ENCODE peak calls at places on chromosomes 5 and 9, in four cellular contexts. One of them, this sample, is unnamed.

GRCh38 chr5:77285442-77285841 is 75.0 kb downstream of the PDE8B start:
- DNase-seq in small intestine: no peak
- DNase-seq in KBM-7: no peak
- DNase-seq in HEK293T: no peak
- DNase-seq in this sample: no peak

GRCh38 chr9:123318961-123319421 is 37.0 kb upstream of the CRB2 start:
- DNase-seq in small intestine: no peak
- DNase-seq in KBM-7: no peak
- DNase-seq in HEK293T: no peak
- DNase-seq in this sample: no peak

GRCh38 chr5:108749130-108749861 is 1.6 kb downstream of the FER start:
- DNase-seq in small intestine: peak; percentile 15
- DNase-seq in KBM-7: peak; percentile 47
- DNase-seq in HEK293T: peak; percentile 69
- DNase-seq in this sample: peak; percentile 63

GRCh38 chr5:141879941-141880738 is 1.9 kb upstream of the PCDH1 start:
- DNase-seq in small intestine: no peak
- DNase-seq in KBM-7: no peak
- DNase-seq in HEK293T: no peak
- DNase-seq in this sample: no peak

GRCh38 chr5:181190711-181191525 is 14.1 kb downstream of the TRIM7 start:
- DNase-seq in small intestine: peak; percentile 53
- DNase-seq in KBM-7: no peak
- DNase-seq in HEK293T: no peak
- DNase-seq in this sample: no peak

GRCh38 chr9:34659592-34660253 is 2.7 kb downstream of the CCL27 start:
- DNase-seq in small intestine: peak; percentile 57
- DNase-seq in KBM-7: no peak
- DNase-seq in HEK293T: no peak
- DNase-seq in this sample: no peak

GRCh38 chr5:175695161-175696126 is 37.6 kb downstream of the HRH2 start:
- DNase-seq in small intestine: no peak
- DNase-seq in KBM-7: no peak
- DNase-seq in HEK293T: no peak
- DNase-seq in this sample: no peak

GRCh38 chr5:128669803-128670202 is 131.8 kb upstream of the FBN2 start:
- DNase-seq in small intestine: no peak
- DNase-seq in KBM-7: no peak
- DNase-seq in HEK293T: no peak
- DNase-seq in this sample: no peak

GRCh38 chr5:455806-456205 is 12.8 kb downstream of the EXOC3 start:
- DNase-seq in small intestine: no peak
- DNase-seq in KBM-7: no peak
- DNase-seq in HEK293T: no peak
- DNase-seq in this sample: no peak

GRCh38 chr9:134551657-134552348 is 89.8 kb upstream of the COL5A1 start:
- DNase-seq in small intestine: no peak
- DNase-seq in KBM-7: peak; percentile 81
- DNase-seq in HEK293T: peak; percentile 55
- DNase-seq in this sample: no peak

GRCh38 chr5:159415301-159415937 is 85.1 kb upstream of the IL12B start:
- DNase-seq in small intestine: no peak
- DNase-seq in KBM-7: no peak
- DNase-seq in HEK293T: no peak
- DNase-seq in this sample: no peak

GRCh38 chr9:128702949-128703615 is 779 bp downstream of the PKN3 start:
- DNase-seq in small intestine: peak; percentile 40
- DNase-seq in KBM-7: peak; percentile 69
- DNase-seq in HEK293T: peak; percentile 58
- DNase-seq in this sample: peak; percentile 68

This sample was measured in K562.